ENCODE peak calls at places on chromosomes 5 and 9, in five cellular contexts. L, E, S, M and Q are unnamed samples.

GRCh38 chr5:178364326-178364675 is 131.7 kb upstream of the PHYKPL start:
- DNase-seq in E (no peak), L (no peak), M (no peak), S (no peak), Q (no peak)

GRCh38 chr9:137427454-137428310 is 4.5 kb downstream of the NOXA1 start:
- DNase-seq in S (no peak), L (peak; percentile 50), E (no peak), M (no peak), Q (no peak)

GRCh38 chr5:168433982-168434381 is 52.3 kb upstream of the RARS1 start:
- DNase-seq in E (no peak), M (no peak), L (no peak), S (no peak), Q (no peak)

GRCh38 chr9:94135222-94135621 is 51.0 kb downstream of the PTPDC1 start:
- DNase-seq in S (no peak), M (no peak), L (no peak), E (peak; percentile 83), Q (peak; percentile 47)

GRCh38 chr9:120212153-120212852 is 367.7 kb downstream of the CDK5RAP2 start:
- DNase-seq in M (no peak), S (no peak), E (no peak), L (no peak), Q (no peak)

GRCh38 chr5:168347786-168348414 is 56.5 kb downstream of the WWC1 start:
- DNase-seq in E (no peak), M (no peak), S (no peak), L (peak; percentile 62), Q (no peak)

GRCh38 chr5:40675396-40676133 is 4.2 kb upstream of the PTGER4 start:
- DNase-seq in E (no peak), L (no peak), S (no peak), M (no peak), Q (no peak)

GRCh38 chr9:24479696-24480095 is 66.0 kb downstream of the IZUMO3 start:
- DNase-seq in S (no peak), E (no peak), L (no peak), M (no peak), Q (no peak)

GRCh38 chr9:84990850-84991505 is 321.4 kb downstream of the NTRK2 start:
- DNase-seq in E (no peak), L (no peak), S (no peak), M (no peak), Q (no peak)

GRCh38 chr9:126842977-126843799 is 17.3 kb upstream of the ZBTB34 start:
- DNase-seq in E (peak; percentile 46), M (no peak), L (no peak), S (no peak), Q (no peak)

GRCh38 chr5:124888050-124888506 is 141.6 kb upstream of the ZNF608 start:
- DNase-seq in M (no peak), S (no peak), E (no peak), L (no peak), Q (no peak)

GRCh38 chr9:121281614-121282291 is 13.8 kb downstream of the GSN start:
- DNase-seq in L (peak; percentile 95), E (peak; percentile 95), S (peak; percentile 74), M (no peak), Q (peak; percentile 94)

GRCh38 chr9:77011973-77012817 is 7.3 kb upstream of the FOXB2 start:
- DNase-seq in E (no peak), S (no peak), L (peak; percentile 62), M (peak; percentile 31), Q (peak; percentile 39)

GRCh38 chr9:89675403-89675771 is 70.6 kb downstream of the GADD45G start:
- DNase-seq in E (no peak), M (no peak), S (peak; percentile 44), L (peak; percentile 72), Q (no peak)

GRCh38 chr5:56481147-56481997 is 248.2 kb upstream of the ANKRD55 start:
- DNase-seq in M (peak; percentile 28), L (peak; percentile 65), E (peak; percentile 69), S (no peak), Q (peak; percentile 42)

GRCh38 chr5:132011561-132012384 is at the start of gene ACSL6:
- DNase-seq in L (peak; percentile 44), M (peak; percentile 7), E (peak; percentile 60), S (peak; percentile 35), Q (peak; percentile 8)

GRCh38 chr9:128406848-128407391 is 13.7 kb upstream of the CERCAM start:
- DNase-seq in S (no peak), E (no peak), M (no peak), L (no peak), Q (no peak)

GRCh38 chr9:123763910-123764588 is 165.9 kb downstream of the DENND1A start:
- DNase-seq in E (no peak), S (no peak), L (no peak), M (no peak), Q (no peak)

GRCh38 chr9:12604154-12604825 is 88.9 kb upstream of the TYRP1 start:
- DNase-seq in S (no peak), M (no peak), E (no peak), L (no peak), Q (no peak)

GRCh38 chr9:89978185-89978584 is 373.4 kb downstream of the GADD45G start:
- DNase-seq in E (no peak), L (no peak), M (no peak), S (no peak), Q (no peak)

GRCh38 chr5:76819851-76820280 is 1.0 kb downstream of the F2RL1 start:
- DNase-seq in L (peak; percentile 61), M (no peak), S (no peak), E (no peak), Q (no peak)

GRCh38 chr9:14910178-14910805 is at the start of gene FREM1:
- DNase-seq in S (peak; percentile 32), L (no peak), M (no peak), E (peak; percentile 68), Q (peak; percentile 59)

GRCh38 chr9:124478014-124478753 is 27.9 kb downstream of the ADGRD2 start:
- DNase-seq in E (no peak), S (no peak), L (no peak), M (no peak), Q (no peak)

GRCh38 chr5:160023883-160024635 is 15.1 kb downstream of the TTC1 start:
- DNase-seq in L (no peak), E (no peak), M (no peak), S (no peak), Q (no peak)

GRCh38 chr5:19099195-19099594 is 888.8 kb downstream of the CDH18 start:
- DNase-seq in E (no peak), M (no peak), S (no peak), L (no peak), Q (no peak)